ENCODE peak calls at places on chromosomes 12 and 14, in six cellular contexts. M is GM23338, U is upper lobe of left lung, O is HL-60, X is GM12892, F is HCT116. J is an unnamed sample.

GRCh38 chr12:93741741-93742085 is 64.5 kb downstream of the CRADD start:
- DNase-seq in U (no peak), O (no peak), X (peak; percentile 8), F (no peak), M (peak; percentile 97), J (no peak)

GRCh38 chr14:27184371-27184901 is 586.6 kb upstream of the NOVA1 start:
- DNase-seq in X (no peak), O (no peak), F (no peak), M (no peak), U (no peak), J (no peak)

GRCh38 chr12:87509233-87509820 is 519.9 kb downstream of the C12orf50 start:
- DNase-seq in U (no peak), O (no peak), M (peak; percentile 5), F (peak; percentile 44), X (no peak), J (no peak)

GRCh38 chr12:53071591-53072551 is 7.3 kb downstream of the SPRYD3 start:
- DNase-seq in O (no peak), F (no peak), U (no peak), X (no peak), M (no peak), J (no peak)

GRCh38 chr14:36556811-36557433 is 25.5 kb downstream of the NKX2-8 start:
- DNase-seq in X (no peak), U (no peak), O (no peak), M (peak; percentile 65), F (peak; percentile 19), J (no peak)

GRCh38 chr14:103348154-103348553 is 14.1 kb downstream of the EIF5 start:
- DNase-seq in U (no peak), O (no peak), F (no peak), M (no peak), X (no peak), J (no peak)

GRCh38 chr12:110923192-110923591 is 2.8 kb upstream of the MYL2 start:
- DNase-seq in F (no peak), O (no peak), M (no peak), U (no peak), X (no peak), J (no peak)

GRCh38 chr12:1885082-1885596 is 33.3 kb downstream of the CACNA2D4 start:
- DNase-seq in O (no peak), X (no peak), M (no peak), U (peak; percentile 38), F (no peak), J (no peak)

GRCh38 chr14:53180272-53181221 is 27.4 kb upstream of the DDHD1 start:
- DNase-seq in F (peak; percentile 76), O (no peak), U (no peak), X (no peak), M (peak; percentile 96), J (no peak)

GRCh38 chr14:74841230-74842207 is 34.4 kb downstream of the PROX2 start:
- DNase-seq in U (no peak), M (no peak), F (no peak), O (no peak), X (no peak), J (no peak)

GRCh38 chr12:119804011-119804641 is 73.0 kb downstream of the CIT start:
- DNase-seq in X (no peak), M (peak; percentile 88), F (peak; percentile 33), U (peak; percentile 85), O (no peak), J (no peak)

GRCh38 chr12:115135800-115136211 is 451.8 kb upstream of the TBX3 start:
- DNase-seq in U (no peak), M (no peak), O (no peak), F (no peak), X (no peak), J (peak; percentile 56)

GRCh38 chr12:15979096-15980091 is 68.3 kb downstream of the DERA start:
- DNase-seq in O (no peak), F (no peak), M (peak; percentile 67), U (peak; percentile 14), X (no peak), J (no peak)

GRCh38 chr12:26941251-26941650 is 3.0 kb downstream of the FGFR1OP2 start:
- DNase-seq in M (no peak), F (no peak), O (no peak), X (no peak), U (no peak), J (no peak)

GRCh38 chr12:3775385-3776035 is 22.6 kb upstream of the CRACR2A start:
- DNase-seq in X (no peak), F (no peak), M (peak; percentile 42), O (no peak), U (no peak), J (no peak)

GRCh38 chr14:59918824-59919581 is 941 bp upstream of the LRRC9 start:
- DNase-seq in X (peak; percentile 5), M (peak; percentile 43), F (peak; percentile 16), U (no peak), O (no peak), J (no peak)

DNA sequence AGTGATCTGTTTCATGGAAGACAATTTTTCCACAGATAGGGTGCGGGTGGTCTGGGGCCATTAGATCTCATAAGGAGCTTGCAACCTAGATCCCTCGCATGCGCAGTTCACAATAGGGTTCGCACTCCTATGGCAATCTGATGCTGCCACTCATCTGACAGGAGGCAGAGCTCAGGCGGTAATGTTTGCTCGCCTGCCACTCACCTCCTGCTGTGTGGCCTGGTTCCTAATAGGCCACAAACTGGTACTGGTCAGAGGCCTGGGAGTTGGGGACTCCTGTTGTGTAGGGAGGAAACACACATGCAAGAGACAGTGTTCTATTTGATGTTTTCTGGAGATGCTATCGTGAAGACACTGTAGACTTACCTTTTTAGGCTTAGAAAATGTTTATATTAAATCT is 77.0 kb upstream of the FGD4 start:
- DNase-seq in O (no peak), X (no peak), F (no peak), M (no peak), U (no peak), J (no peak)
- TF ChIP-seq POLR2AphosphoS5 in O (no peak), X (no peak), F (no peak), M (no peak), U (no peak), J (no peak)

GRCh38 chr12:106074706-106075392 is 63.9 kb downstream of the NUAK1 start:
- DNase-seq in M (no peak), X (no peak), U (no peak), O (no peak), F (no peak), J (peak; percentile 10)
- TF ChIP-seq POLR2AphosphoS5 in M (no peak), X (no peak), U (no peak), O (no peak), F (no peak), J (no peak)

GRCh38 chr12:13780453-13780852 is 200.9 kb downstream of the GRIN2B start:
- DNase-seq in F (no peak), O (no peak), M (no peak), U (no peak), X (no peak), J (no peak)

GRCh38 chr12:13772264-13772663 is 209.1 kb downstream of the GRIN2B start:
- DNase-seq in M (no peak), U (no peak), O (no peak), F (no peak), X (no peak), J (no peak)

GRCh38 chr12:13777374-13777773 is 204.0 kb downstream of the GRIN2B start:
- DNase-seq in F (no peak), U (no peak), X (no peak), O (no peak), M (peak; percentile 57), J (no peak)
- TF ChIP-seq POLR2AphosphoS5 in F (no peak), U (no peak), X (no peak), O (no peak), M (no peak), J (no peak)

DNA sequence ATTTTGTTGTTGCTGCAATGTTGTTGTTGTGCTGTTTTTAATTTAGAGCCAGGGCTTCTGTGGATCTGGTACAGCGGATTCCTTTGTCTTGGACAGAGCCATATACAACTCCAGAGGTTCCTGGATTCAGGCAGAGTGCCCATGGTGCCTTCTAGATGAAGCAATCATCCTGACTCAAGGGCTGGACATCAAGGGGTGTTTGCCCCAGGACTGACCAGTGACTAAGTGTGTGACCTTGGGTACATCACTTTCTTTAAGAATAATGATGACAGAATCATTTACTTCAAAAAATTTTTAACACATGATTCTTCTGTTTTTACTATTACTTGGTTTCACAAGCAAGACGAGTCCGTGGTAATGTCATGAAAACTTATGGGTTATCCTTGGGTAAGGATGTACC is 397.3 kb downstream of the ZFP36L1 start:
- DNase-seq in U (no peak), F (no peak), M (no peak), X (no peak), O (no peak), J (no peak)
- TF ChIP-seq POLR2AphosphoS5 in U (peak; percentile 11), F (no peak), M (no peak), X (no peak), O (no peak), J (no peak)

DNA sequence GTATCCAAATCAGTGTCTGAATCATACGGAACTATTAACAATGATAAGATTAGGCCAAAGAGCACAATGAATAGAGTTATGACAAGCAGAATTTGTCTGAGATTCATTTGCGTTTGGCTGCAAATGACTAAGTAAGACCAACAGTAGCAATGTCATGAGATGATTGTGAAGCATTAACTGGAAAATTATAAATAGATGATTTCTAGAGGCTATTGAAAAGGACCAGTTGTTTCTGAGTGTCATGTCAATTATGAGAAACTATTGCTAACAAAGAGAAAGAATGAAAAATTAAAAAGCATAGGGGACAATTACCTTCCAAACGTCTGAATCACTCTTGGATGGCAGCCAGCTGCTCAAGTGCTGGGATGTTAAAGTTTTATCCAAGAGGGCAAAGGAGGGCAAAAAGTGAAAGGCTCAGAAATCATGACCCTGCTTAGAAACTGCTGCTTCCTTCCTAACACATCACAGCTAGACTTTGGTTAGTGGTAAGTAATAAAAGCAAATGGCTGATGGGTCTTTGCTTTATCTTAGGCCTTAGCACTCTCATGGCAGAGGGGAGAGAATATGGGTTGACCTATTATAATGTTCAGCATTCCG is 89.0 kb downstream of the AKAP6 start:
- DNase-seq in F (no peak), O (no peak), M (no peak), U (no peak), X (no peak), J (no peak)
- TF ChIP-seq POLR2AphosphoS5 in F (no peak), O (no peak), M (no peak), U (no peak), X (no peak), J (no peak)

GRCh38 chr12:62834406-62834805 is 100.5 kb downstream of the PPM1H start:
- DNase-seq in U (no peak), O (no peak), M (no peak), X (no peak), F (no peak), J (no peak)
- TF ChIP-seq POLR2AphosphoS5 in U (no peak), O (no peak), M (no peak), X (no peak), F (no peak), J (no peak)

GRCh38 chr14:55547650-55548315 is 32.2 kb upstream of the KTN1 start:
- DNase-seq in M (no peak), X (no peak), F (no peak), U (no peak), O (no peak), J (no peak)
- TF ChIP-seq POLR2AphosphoS5 in M (no peak), X (no peak), F (no peak), U (no peak), O (no peak), J (no peak)